ENCODE peak calls at places on chromosomes 12 and 14, in eight cellular contexts. T is tibial artery; N is neural progenitor cell; B is psoas muscle; H is CD8-positive, alpha-beta T cell; O is spleen; G is body of pancreas; C is GM23338. A is an unnamed sample. For H3K4me1, the result is how much of the 10 kb centered on the place peaks cover.

GRCh38 chr12:6183689-6184441 is 16.3 kb upstream of the CD9 start:
- DNase-seq in G (peak), T (no peak), N (no peak), B (no peak), O (no peak), H (no peak), C (no peak), A (no peak)

GRCh38 chr14:59811850-59812249 is 58.7 kb downstream of the RTN1 start:
- DNase-seq in G (no peak), T (no peak), B (no peak), C (no peak), O (no peak), N (peak), H (no peak), A (no peak)

GRCh38 chr12:100503228-100503628 is 29.6 kb downstream of the NR1H4 start:
- DNase-seq in O (no peak), B (no peak), T (no peak), C (no peak), H (no peak), N (no peak), G (no peak), A (no peak)

GRCh38 chr12:19576421-19576925 is 137.2 kb downstream of the AEBP2 start:
- DNase-seq in T (no peak), N (no peak), G (no peak), B (no peak), H (no peak), O (no peak), C (no peak), A (no peak)

GRCh38 chr12:49336645-49337584 is at the start of gene C1QL4:
- DNase-seq in O (peak), T (peak), G (peak), C (peak), N (peak), H (peak), B (peak), A (peak)

GRCh38 chr14:31360919-31361662 is 59.3 kb downstream of the HEATR5A start:
- DNase-seq in G (no peak), B (no peak), T (no peak), H (no peak), C (no peak), O (no peak), N (no peak), A (no peak)

GRCh38 chr12:98344034-98344565 is 171.3 kb upstream of the TMPO start:
- DNase-seq in B (no peak), G (no peak), T (no peak), N (no peak), O (no peak), H (no peak), C (peak), A (no peak)

GRCh38 chr14:61561144-61561543 is 134.2 kb upstream of the HIF1A start:
- DNase-seq in O (no peak), B (no peak), G (no peak), H (no peak), C (peak), N (peak), T (no peak), A (no peak)

GRCh38 chr12:76927170-76927784 is 48.5 kb upstream of the CSRP2 start:
- DNase-seq in O (no peak), N (peak), C (peak), H (no peak), T (no peak), B (no peak), G (peak), A (no peak)

GRCh38 chr12:46430340-46430948 is 57.9 kb upstream of the SLC38A2 start:
- DNase-seq in T (no peak), B (no peak), G (no peak), H (no peak), N (no peak), C (peak), O (no peak), A (no peak)

GRCh38 chr14:68645371-68645770 is 147.5 kb downstream of the ZFP36L1 start:
- DNase-seq in B (no peak), O (no peak), G (no peak), N (no peak), C (no peak), H (no peak), T (no peak), A (no peak)

GRCh38 chr14:64974563-64974962 is 2.4 kb upstream of the RAB15 start:
- DNase-seq in N (peak), H (no peak), T (peak), B (no peak), O (no peak), G (no peak), C (peak), A (no peak)

GRCh38 chr14:54676822-54677708 is 110.1 kb downstream of the SAMD4A start:
- DNase-seq in T (no peak), B (no peak), N (peak), H (no peak), O (no peak), G (no peak), C (peak), A (peak)

GRCh38 chr12:24898606-24899005 is 50.3 kb downstream of the BCAT1 start:
- DNase-seq in O (no peak), G (no peak), N (no peak), B (no peak), T (no peak), H (no peak), C (no peak), A (no peak)

GRCh38 chr12:4579305-4580097 is 17.5 kb downstream of the DYRK4 start:
- DNase-seq in T (no peak), B (no peak), C (peak), H (no peak), O (no peak), N (peak), G (no peak), A (no peak)

GRCh38 chr14:27145170-27145569 is 547.3 kb upstream of the NOVA1 start:
- DNase-seq in G (no peak), N (no peak), H (no peak), T (no peak), B (no peak), O (no peak), C (no peak), A (no peak)

GRCh38 chr12:42180990-42181611 is 36.4 kb upstream of the GXYLT1 start:
- DNase-seq in C (no peak), O (no peak), B (no peak), H (no peak), N (no peak), T (no peak), G (no peak), A (no peak)

GRCh38 chr12:101892794-101893193 is 15.4 kb downstream of the DRAM1 start:
- DNase-seq in T (no peak), O (no peak), H (no peak), N (no peak), B (no peak), G (no peak), C (no peak), A (no peak)

GRCh38 chr12:7058163-7058845 is 2.2 kb upstream of the C1S start:
- DNase-seq in G (no peak), H (no peak), N (no peak), B (no peak), T (no peak), O (no peak), C (no peak), A (no peak)

GRCh38 chr14:67167420-67168109 is 21.7 kb upstream of the GARIN2 start:
- DNase-seq in T (no peak), C (peak), H (no peak), N (no peak), G (no peak), O (no peak), B (no peak), A (no peak)

DNA sequence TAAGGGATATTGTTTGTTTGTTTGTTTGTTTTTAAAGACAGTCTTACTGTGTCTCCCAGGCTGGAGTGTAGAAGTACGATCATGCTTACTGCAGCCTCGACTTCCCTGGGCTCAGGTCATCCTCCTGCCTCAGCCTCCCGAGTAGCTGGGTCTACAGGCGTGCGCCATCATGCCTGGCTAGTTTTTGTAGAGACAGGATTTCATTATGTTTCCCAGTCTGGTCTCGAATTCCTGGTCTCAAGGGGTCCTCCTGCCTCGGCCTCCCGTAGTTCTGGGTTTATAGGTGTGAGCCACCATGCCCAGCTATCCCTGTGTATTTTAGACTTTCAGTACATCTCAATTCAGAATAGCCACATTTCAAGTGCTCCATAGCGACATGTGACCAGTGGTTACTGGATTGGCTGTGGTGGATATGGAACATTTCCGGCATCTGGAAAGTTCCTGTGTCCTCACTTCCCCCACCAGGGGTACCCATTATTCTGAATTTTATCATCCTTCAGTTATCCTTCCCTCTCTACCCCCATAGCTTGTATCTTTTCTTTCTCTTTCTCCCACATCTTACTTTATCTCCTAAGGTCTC is 61.1 kb downstream of the HRK start:
- DNase-seq in H (no peak), B (no peak), O (peak), C (no peak), G (no peak), N (no peak), T (no peak), A (no peak)
- TF ChIP-seq CTCF in H (no peak), B (no peak), O (no peak), C (no peak), G (no peak), N (no peak), T (no peak), A (no peak)

DNA sequence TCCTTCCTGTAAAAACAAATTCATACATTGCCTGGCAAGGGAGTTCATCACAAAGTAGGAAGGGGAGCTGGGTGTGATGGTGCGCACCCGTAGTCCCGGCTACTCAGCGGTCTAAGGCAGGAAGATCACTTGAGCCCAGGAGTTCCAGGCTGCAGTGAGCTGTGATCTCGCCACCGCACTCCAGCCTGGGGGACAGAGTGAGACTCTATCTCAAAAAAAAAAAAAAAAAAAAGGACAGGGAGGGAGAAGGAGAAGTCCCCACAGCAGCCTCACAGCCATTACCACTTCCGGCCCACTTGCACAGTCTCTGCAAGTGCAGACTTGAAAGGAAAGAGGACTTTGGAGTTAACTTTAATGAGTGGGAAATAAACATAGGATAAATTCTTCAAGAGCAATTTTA is 121.0 kb downstream of the FBXL14 start:
- DNase-seq in G (no peak), N (no peak), H (peak), T (no peak), B (no peak), O (peak), C (no peak), A (no peak)
- H3K4me1 ChIP-seq in G (under half), N (under half), H (under half), T (half or more), B (under half), O (under half), C (under half), A (half or more)

GRCh38 chr12:8687846-8688601 is 9.8 kb upstream of the RIMKLB start:
- DNase-seq in N (peak), T (peak), G (no peak), O (no peak), C (peak), B (peak), H (no peak), A (no peak)
- H3K4me3 ChIP-seq in N (no peak), T (no peak), G (no peak), O (no peak), C (no peak), B (no peak), H (no peak), A (no peak)

DNA sequence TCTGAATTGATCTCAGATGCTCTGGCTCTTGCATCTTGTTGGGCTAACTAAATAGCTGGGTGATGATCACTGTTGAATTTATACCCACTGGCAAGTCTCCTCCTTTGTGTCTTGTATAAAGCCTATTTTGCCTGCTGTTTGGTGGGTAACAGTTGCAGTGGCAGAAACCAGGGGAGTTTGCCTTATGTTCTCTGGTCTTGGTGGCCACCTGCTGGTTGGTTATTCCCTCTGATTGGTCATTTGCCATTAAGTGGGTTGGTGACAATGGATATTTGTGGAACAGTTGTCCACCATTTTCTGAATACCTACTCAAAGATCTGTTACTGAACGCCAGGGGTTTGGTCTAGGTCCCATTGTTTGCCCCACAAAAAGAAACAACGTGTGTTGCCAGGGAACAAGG is 52.1 kb downstream of the AVPR1A start:
- DNase-seq in O (no peak), C (peak), H (no peak), G (no peak), B (no peak), N (peak), T (no peak), A (no peak)
- TF ChIP-seq CTCF in O (no peak), C (peak), H (no peak), G (no peak), B (no peak), N (no peak), T (no peak), A (peak)

DNA sequence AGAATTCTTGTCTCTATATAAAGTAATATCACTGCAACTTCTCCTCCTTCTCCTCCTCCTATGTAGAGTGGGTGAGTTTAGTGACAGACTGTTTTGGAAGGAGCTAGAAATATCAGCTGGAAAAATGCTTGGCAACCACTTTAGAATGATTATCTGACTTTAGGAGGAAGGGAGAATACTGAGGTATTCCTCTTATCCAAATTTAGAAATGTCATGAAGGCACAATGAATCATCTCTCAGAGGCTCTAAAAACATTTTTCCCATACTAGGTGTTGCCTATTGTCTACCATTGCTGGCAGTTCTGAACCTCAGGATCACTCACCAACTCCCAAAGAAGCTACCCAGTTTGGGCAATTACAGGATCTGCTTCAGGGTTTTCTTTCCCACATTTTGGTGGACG is 306.6 kb upstream of the ATP2B1 start:
- DNase-seq in C (no peak), T (no peak), H (no peak), N (no peak), B (no peak), O (no peak), G (no peak), A (no peak)
- H3K4me1 ChIP-seq in C (under half), T (under half), H (under half), N (under half), B (under half), O (under half), G (under half), A (under half)

DNA sequence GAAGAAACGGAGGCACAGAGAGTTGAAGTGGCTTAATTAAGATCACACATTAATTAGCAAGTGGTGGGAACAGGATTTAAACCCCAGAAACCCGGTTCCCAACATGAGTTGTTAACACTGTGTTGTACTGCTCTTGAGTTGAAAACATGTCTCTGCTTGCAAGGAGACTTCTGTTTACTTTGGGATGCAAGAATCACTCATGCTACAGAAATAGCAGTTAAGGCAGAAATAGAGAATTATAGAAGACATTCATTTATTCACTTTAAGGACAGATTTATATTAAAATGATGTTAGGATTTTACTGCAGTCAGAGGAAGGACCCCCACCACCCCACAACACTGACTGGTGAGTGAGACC is 84.9 kb downstream of the RIN3 start:
- DNase-seq in T (no peak), C (no peak), H (no peak), B (no peak), G (no peak), O (no peak), N (no peak), A (no peak)
- H3K4me3 ChIP-seq in T (no peak), C (no peak), H (no peak), B (no peak), G (no peak), O (no peak), N (no peak), A (no peak)

GRCh38 chr12:127500513-127500912 is 766.5 kb upstream of the TMEM132C start:
- DNase-seq in G (no peak), B (no peak), C (no peak), H (no peak), O (no peak), N (no peak), T (no peak), A (no peak)

GRCh38 chr12:127496255-127496654 is 770.7 kb upstream of the TMEM132C start:
- DNase-seq in N (peak), O (no peak), T (no peak), C (peak), B (no peak), G (no peak), H (no peak), A (no peak)

GRCh38 chr12:127494961-127495915 is 771.7 kb upstream of the TMEM132C start:
- DNase-seq in C (no peak), N (no peak), O (no peak), H (peak), B (no peak), G (no peak), T (no peak), A (no peak)
- TF ChIP-seq CTCF in C (no peak), N (no peak), O (no peak), H (no peak), B (no peak), G (no peak), T (no peak), A (no peak)

DNA sequence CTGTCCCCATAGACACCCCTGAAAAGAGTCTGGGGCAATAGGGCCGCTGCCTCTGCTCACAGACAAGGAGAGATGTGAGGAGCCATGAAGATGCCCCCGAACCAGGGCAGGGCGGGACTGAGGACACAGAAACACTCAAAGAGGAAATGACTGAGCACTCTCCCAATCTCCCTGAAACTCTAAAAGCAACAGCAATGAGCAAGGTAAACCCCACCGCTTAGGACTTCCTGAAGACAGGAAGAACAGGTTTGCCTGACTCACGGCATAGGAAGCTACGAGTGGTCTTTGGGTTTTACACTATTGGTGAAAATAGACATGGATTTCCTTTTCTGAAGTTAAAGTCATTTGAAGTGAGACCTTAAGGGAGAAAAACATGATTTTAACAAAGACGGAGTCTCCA is 32.5 kb downstream of the STX2 start:
- DNase-seq in N (no peak), T (no peak), O (no peak), G (no peak), H (no peak), C (no peak), B (no peak), A (no peak)
- H3K4me1 ChIP-seq in N (under half), T (under half), O (under half), G (under half), H (under half), C (under half), B (under half), A (under half)

DNA sequence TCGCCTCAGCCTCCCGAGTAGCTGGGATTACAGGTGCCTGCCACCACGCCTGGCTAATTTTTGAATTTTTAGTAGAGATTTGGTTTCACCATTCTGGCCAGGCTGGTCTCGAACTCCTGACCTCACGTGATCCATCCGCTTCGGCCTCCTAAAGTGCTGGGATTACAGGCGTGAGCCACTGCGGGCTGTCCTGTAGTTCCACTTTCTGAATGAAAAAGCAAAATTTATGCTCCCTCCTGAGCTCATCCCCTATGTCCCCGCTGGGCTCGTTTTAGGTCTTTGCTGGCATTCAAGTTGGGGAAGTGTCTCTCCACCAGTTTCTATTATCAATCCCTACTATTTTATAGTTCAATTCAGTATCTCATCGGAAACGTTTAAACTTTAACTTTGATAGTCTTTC is 11.7 kb upstream of the DNAL1 start:
- DNase-seq in N (no peak), T (no peak), G (no peak), B (no peak), H (no peak), C (no peak), O (no peak), A (no peak)
- H3K4me3 ChIP-seq in N (no peak), T (peak), G (no peak), B (peak), H (no peak), C (peak), O (peak), A (no peak)

A was measured in right atrium auricular region.